ENCODE peak calls at places on chromosomes 1 and 21, in seven cellular contexts. G, E, R, O, I, B and T are unnamed samples.

GRCh38 chr1:206422525-206422924 is 47.8 kb upstream of the IKBKE start:
- DNase-seq in G (no peak), O (no peak), I (no peak), B (no peak), E (no peak), R (no peak), T (no peak)

GRCh38 chr1:10901091-10901893 is 104.8 kb upstream of the CASZ1 start:
- DNase-seq in B (no peak), I (no peak), O (peak; percentile 57), R (no peak), E (no peak), G (no peak), T (no peak)

GRCh38 chr21:36990508-36991205 is 15.8 kb upstream of the RIPPLY3 start:
- DNase-seq in R (no peak), O (no peak), I (no peak), G (no peak), E (no peak), B (no peak), T (no peak)

GRCh38 chr1:20626524-20626923 is 6.7 kb upstream of the PINK1 start:
- DNase-seq in I (no peak), E (no peak), R (no peak), G (no peak), O (no peak), B (no peak), T (no peak)

GRCh38 chr1:118113261-118113660 is 71.8 kb downstream of the SPAG17 start:
- DNase-seq in G (no peak), R (peak; percentile 13), I (no peak), O (no peak), E (no peak), B (no peak), T (no peak)

GRCh38 chr1:9320520-9321479 is 28.1 kb downstream of the SPSB1 start:
- DNase-seq in O (no peak), E (no peak), G (no peak), R (no peak), B (no peak), I (no peak), T (no peak)

GRCh38 chr1:159088050-159088449 is 11.5 kb upstream of the AIM2 start:
- DNase-seq in G (peak; percentile 38), B (peak; percentile 56), I (no peak), O (no peak), E (peak; percentile 67), R (peak; percentile 60), T (peak; percentile 70)

GRCh38 chr1:39182804-39183203 is 21.7 kb upstream of the MACF1 start:
- DNase-seq in O (no peak), E (no peak), B (no peak), I (no peak), G (no peak), R (no peak), T (no peak)

GRCh38 chr21:45112371-45112770 is 38.0 kb downstream of the ADARB1 start:
- DNase-seq in I (no peak), E (no peak), R (no peak), O (no peak), G (no peak), B (no peak), T (no peak)

GRCh38 chr1:8516793-8517556 is 199.1 kb downstream of the SLC45A1 start:
- DNase-seq in O (no peak), I (peak; percentile 21), B (peak; percentile 38), E (no peak), G (no peak), R (no peak), T (no peak)

GRCh38 chr1:30911061-30911954 is 2.8 kb upstream of the SDC3 start:
- DNase-seq in I (peak; percentile 94), O (peak; percentile 87), B (peak; percentile 89), E (peak; percentile 40), G (peak; percentile 76), R (peak; percentile 71), T (no peak)

GRCh38 chr1:8910914-8911313 is 32.4 kb upstream of the ENO1 start:
- DNase-seq in I (peak; percentile 43), B (peak; percentile 55), R (no peak), G (no peak), E (no peak), O (no peak), T (no peak)

GRCh38 chr1:246160905-246161304 is 346.2 kb downstream of the SMYD3 start:
- DNase-seq in R (no peak), G (no peak), I (no peak), B (no peak), O (no peak), E (no peak), T (no peak)

GRCh38 chr1:233664254-233664653 is 50.3 kb downstream of the KCNK1 start:
- DNase-seq in O (no peak), E (no peak), G (no peak), I (no peak), R (no peak), B (no peak), T (no peak)

GRCh38 chr1:40653851-40654537 is 11.5 kb downstream of the RIMS3 start:
- DNase-seq in I (peak; percentile 65), B (no peak), E (no peak), O (peak; percentile 58), R (no peak), G (no peak), T (no peak)

DNA sequence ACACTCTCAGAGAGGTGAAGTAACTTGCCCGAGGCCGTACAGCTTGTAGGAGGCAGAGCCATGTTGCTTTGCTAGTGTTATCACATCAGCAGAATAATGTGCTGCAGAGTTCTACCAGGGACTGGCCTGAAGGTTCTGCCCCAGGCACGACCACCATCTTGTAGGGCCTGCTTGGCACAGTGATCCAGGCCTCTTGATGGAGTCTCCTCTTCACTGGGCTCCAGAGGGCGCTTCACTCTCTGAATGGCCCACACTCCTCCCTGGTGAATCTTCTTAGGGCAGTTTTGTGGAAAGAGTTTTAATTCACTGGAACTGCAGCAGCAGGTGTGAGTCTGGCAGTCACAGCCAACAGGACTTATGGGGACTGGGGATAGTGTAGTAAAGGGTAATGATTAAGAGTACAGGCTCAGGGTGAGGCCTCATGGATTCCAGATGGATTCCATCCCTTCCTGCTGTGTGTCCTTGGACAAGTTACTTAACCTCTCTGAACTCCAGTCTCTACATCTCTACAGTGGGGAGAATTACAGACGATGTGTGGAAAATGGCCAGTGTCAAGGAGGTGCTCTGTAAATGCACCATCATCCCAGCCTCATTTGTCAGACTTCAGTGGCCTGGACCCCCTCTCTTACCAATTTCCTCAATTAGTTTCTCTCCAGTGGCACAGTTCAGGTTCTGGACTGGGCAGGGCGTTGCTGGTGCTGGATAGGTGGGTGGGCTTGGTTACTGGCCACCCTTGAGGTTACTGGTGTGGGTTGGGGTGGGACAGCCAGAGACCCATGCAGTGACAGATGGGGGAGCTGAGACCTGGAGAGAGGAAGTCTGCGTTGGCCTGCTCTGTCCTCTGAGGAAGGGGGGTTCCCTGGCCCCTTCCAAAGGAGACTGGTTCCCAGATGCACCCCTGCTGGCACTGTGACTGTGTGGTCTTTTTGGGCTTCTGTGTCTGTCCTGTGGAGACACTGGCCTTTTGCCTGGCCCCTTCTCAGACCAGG is 45.9 kb upstream of the CSF3R start:
- DNase-seq in O (peak; percentile 56), I (peak; percentile 36), G (no peak), R (no peak), B (peak; percentile 10), E (no peak), T (no peak)
- TF ChIP-seq CTCF in O (no peak), I (peak; percentile 24), G (no peak), R (peak; percentile 26), B (peak; percentile 28), E (no peak), T (no peak)

DNA sequence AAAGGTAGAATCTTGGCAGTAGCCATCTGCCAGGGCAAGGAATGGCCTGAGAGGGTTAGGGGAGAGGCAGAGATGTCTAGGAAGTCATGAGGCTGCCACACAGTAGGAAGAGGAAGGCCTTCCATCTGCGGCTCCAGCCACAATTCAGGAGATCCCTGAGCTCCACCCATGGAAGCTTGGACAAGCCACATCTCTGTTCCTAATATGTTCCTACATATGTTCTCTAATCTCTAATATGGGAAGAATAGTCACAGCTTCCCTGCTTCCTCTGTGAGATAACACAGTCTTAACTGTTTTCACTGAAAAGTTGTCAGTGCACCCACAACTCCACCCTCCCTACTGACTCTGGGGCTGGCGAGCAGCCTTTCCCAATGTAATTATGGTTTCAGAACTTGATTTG is 109.5 kb downstream of the CDC7 start:
- DNase-seq in G (no peak), B (no peak), R (no peak), O (no peak), E (no peak), I (no peak), T (no peak)
- H3K4me3 ChIP-seq in G (no peak overlapping the region), B (no peak overlapping the region), R (no peak overlapping the region), O (no peak overlapping the region), E (no peak overlapping the region), I (no peak overlapping the region), T (no peak overlapping the region)

GRCh38 chr1:66436378-66437135 is 97.4 kb upstream of the SGIP1 start:
- DNase-seq in R (peak; percentile 61), O (no peak), B (peak; percentile 89), I (no peak), E (peak; percentile 88), G (peak; percentile 81), T (peak; percentile 65)
- TF ChIP-seq CTCF in R (peak; percentile 75), O (no peak), B (peak; percentile 79), I (no peak), E (peak; percentile 75), G (peak; percentile 64), T (peak; percentile 57)

DNA sequence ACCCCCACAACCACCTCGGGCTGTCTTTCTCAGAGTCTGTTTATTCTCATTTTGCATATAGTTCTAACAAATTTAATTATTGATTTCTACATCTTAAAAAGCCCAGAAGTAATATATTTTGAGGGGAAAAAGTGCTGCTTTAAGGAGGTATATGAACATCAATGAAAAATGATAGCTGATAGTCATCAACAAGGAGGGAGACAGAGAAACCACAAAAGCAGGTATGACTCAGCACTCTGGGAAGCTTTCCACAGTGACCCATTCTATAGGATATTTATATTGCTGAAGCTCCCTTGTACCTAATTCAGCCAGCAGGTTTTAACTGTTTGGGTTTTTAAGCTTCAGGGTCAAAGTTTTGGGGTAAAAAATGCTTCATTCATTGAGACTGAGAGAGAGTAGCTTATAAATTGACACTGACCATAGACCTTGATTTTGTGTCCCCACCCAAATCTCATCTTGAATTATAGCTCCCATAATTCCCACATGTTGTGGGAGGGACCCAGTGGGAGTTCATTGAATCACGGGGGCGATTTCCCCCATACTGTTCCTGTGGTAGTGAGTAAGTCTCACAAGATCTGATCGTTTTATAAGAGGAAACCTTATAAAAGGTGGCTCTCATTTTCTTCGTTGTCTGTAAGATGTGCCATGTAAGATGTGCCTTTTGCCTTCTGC is 27.4 kb downstream of the VANGL1 start:
- DNase-seq in R (peak; percentile 87), O (no peak), B (peak; percentile 78), E (no peak), G (peak; percentile 81), I (peak; percentile 86), T (peak; percentile 47)
- H3K4me3 ChIP-seq in R (no peak overlapping the region), O (no peak overlapping the region), B (no peak overlapping the region), E (no peak overlapping the region), G (no peak overlapping the region), I (no peak overlapping the region), T (no peak overlapping the region)

GRCh38 chr1:114758251-114758832 is 558 bp upstream of the CSDE1 start:
- DNase-seq in B (no peak), R (no peak), E (no peak), G (no peak), I (peak; percentile 16), O (no peak), T (no peak)
- TF ChIP-seq CTCF in B (no peak), R (no peak), E (no peak), G (no peak), I (no peak), O (no peak), T (no peak)

DNA sequence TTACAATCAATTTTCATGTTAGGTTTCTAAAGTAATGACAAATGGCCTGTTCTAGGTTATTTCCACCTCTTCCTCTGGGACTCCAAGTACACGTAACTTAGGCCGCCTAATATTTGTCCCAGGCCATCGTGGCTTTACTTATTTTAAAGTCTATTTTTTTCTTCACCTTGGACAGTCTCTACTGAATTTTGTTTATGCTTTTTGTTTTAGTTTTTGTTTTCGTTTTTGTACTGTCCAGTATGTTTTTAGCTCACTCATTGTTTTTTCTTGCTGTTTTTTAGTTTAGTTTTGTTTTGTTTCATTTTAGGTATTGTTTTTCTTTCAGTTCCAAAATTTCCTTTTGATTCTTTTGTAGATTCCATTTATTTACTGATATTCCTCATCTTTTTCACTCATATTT is 187.7 kb upstream of the RNPC3 start:
- DNase-seq in B (no peak), I (no peak), E (no peak), O (no peak), G (no peak), R (no peak), T (no peak)
- H3K4me3 ChIP-seq in B (no peak overlapping the region), I (no peak overlapping the region), E (no peak overlapping the region), O (no peak overlapping the region), G (no peak overlapping the region), R (no peak overlapping the region), T (no peak overlapping the region)